ENCODE peak calls at places on chromosomes 6 and 20, in six cellular contexts. R is IMR-90; L is epithelial cell of esophagus; T is GF-D8; F is renal cortical epithelial cell; K is stimulated activated CD4-positive, alpha-beta T cell treated with anti-CD3 and anti-CD28 coated beads, Interleukin-1b, Interleukin-23, amount 100 ng/mL, for 24 hours. N is an unnamed sample.

GRCh38 chr20:45337367-45338120 is 10.7 kb downstream of the SDC4 start:
- DNase-seq in R (peak), F (peak), K (no peak), T (no peak), L (peak), N (no peak)

GRCh38 chr20:59044295-59044694 is 1.7 kb upstream of the PRELID3B start:
- DNase-seq in T (no peak), F (no peak), K (no peak), R (no peak), L (no peak), N (no peak)

GRCh38 chr20:61301995-61302525 is 50.0 kb downstream of the CDH4 start:
- DNase-seq in K (no peak), T (no peak), L (no peak), F (no peak), R (no peak), N (no peak)

GRCh38 chr6:133630651-133631050 is 258.3 kb upstream of the TCF21 start:
- DNase-seq in K (no peak), R (no peak), F (peak), T (no peak), L (no peak), N (no peak)

GRCh38 chr6:149423946-149424440 is 23.9 kb downstream of the SUMO4 start:
- DNase-seq in K (no peak), F (no peak), T (no peak), R (no peak), L (no peak), N (no peak)

GRCh38 chr6:125120054-125120590 is 33.5 kb upstream of the TPD52L1 start:
- DNase-seq in K (no peak), L (no peak), T (no peak), F (no peak), R (no peak), N (no peak)

GRCh38 chr6:99746261-99746895 is 139.7 kb downstream of the PRDM13 start:
- DNase-seq in T (peak), L (peak), F (peak), K (peak), R (peak), N (peak)

GRCh38 chr6:162190936-162191335 is 536.6 kb downstream of the PRKN start:
- DNase-seq in K (no peak), R (no peak), F (no peak), L (no peak), T (no peak), N (no peak)

GRCh38 chr20:1381753-1382591 is 10.9 kb downstream of the FKBP1A start:
- DNase-seq in R (peak), K (no peak), T (no peak), L (no peak), F (no peak), N (no peak)

GRCh38 chr20:57882451-57883161 is 172.8 kb upstream of the PMEPA1 start:
- DNase-seq in T (no peak), L (no peak), F (no peak), K (no peak), R (no peak), N (no peak)

GRCh38 chr6:149480502-149481280 is 4.1 kb downstream of the ZC3H12D start:
- DNase-seq in R (no peak), T (no peak), L (no peak), K (no peak), F (no peak), N (no peak)

GRCh38 chr6:166056637-166057036 is 111.0 kb downstream of the TBXT start:
- DNase-seq in T (no peak), F (no peak), K (no peak), R (peak), L (no peak), N (no peak)

N was measured in stimulated activated CD8-positive, alpha-beta memory T cell treated with anti-CD3 and anti-CD28 coated beads, Interleukin-7, amount 100 ng/mL, for 48 hours.